ENCODE peak calls at places on chromosomes 4 and X, in eight cellular contexts. E, V, C, M, B, Y, L and J are unnamed samples.

GRCh38 chrX:22399793-22400192 is 127.1 kb downstream of the CBLL2 start:
- DNase-seq in L (no peak), V (peak), Y (no peak), E (no peak), M (no peak), B (no peak), C (no peak), J (no peak)

GRCh38 chrX:55486736-55487135 is 2.9 kb downstream of the USP51 start:
- DNase-seq in M (no peak), Y (peak), C (no peak), L (no peak), V (no peak), B (no peak), E (peak), J (no peak)

GRCh38 chr4:71441186-71442169 is 102.7 kb downstream of the SLC4A4 start:
- DNase-seq in E (no peak), B (no peak), L (no peak), Y (no peak), M (no peak), C (no peak), V (peak), J (no peak)

GRCh38 chrX:130704053-130705038 is 198.7 kb downstream of the ENOX2 start:
- DNase-seq in E (no peak), B (no peak), Y (no peak), V (peak), L (no peak), M (no peak), C (no peak), J (no peak)

GRCh38 chr4:142846729-142847606 is 867 bp upstream of the INPP4B start:
- DNase-seq in M (no peak), C (peak), L (no peak), B (peak), Y (peak), V (peak), E (peak), J (peak)

GRCh38 chrX:139203681-139204575 is 326.6 kb upstream of the F9 start:
- DNase-seq in B (no peak), L (no peak), C (peak), M (no peak), V (no peak), Y (peak), E (no peak), J (peak)

GRCh38 chr4:41022116-41022515 is 192.2 kb downstream of the APBB2 start:
- DNase-seq in C (no peak), Y (no peak), L (no peak), B (no peak), E (no peak), M (no peak), V (peak), J (no peak)

GRCh38 chr4:186392017-186392416 is 126.0 kb downstream of the F11 start:
- DNase-seq in B (no peak), C (no peak), V (no peak), L (no peak), E (no peak), M (no peak), Y (no peak), J (no peak)

GRCh38 chr4:119113033-119113655 is 22.5 kb upstream of the MYOZ2 start:
- DNase-seq in B (no peak), E (no peak), M (peak), Y (no peak), C (no peak), V (peak), L (no peak), J (no peak)

GRCh38 chr4:181687116-181687515 is 556.1 kb upstream of the TENM3 start:
- DNase-seq in V (peak), B (no peak), L (no peak), Y (no peak), E (no peak), C (no peak), M (no peak), J (no peak)

GRCh38 chr4:185108669-185109068 is 34.4 kb upstream of the SLC25A4 start:
- DNase-seq in E (no peak), V (no peak), L (peak), M (no peak), C (no peak), B (no peak), Y (no peak), J (no peak)

GRCh38 chr4:40335508-40335860 is 351 bp downstream of the CHRNA9 start:
- DNase-seq in E (no peak), B (no peak), C (no peak), M (no peak), V (no peak), L (no peak), Y (no peak), J (no peak)

GRCh38 chrX:83759872-83760271 is 101.1 kb upstream of the CYLC1 start:
- DNase-seq in M (no peak), B (no peak), V (no peak), Y (peak), C (peak), E (no peak), L (no peak), J (peak)

GRCh38 chr4:54659213-54660144 is 1.7 kb downstream of the KIT start:
- DNase-seq in V (peak), E (no peak), C (peak), L (no peak), Y (peak), B (no peak), M (no peak), J (peak)

GRCh38 chr4:136687118-136687517 is 845.2 kb downstream of the PCDH18 start:
- DNase-seq in C (no peak), B (no peak), L (no peak), Y (no peak), V (no peak), M (no peak), E (no peak), J (peak)

GRCh38 chr4:79209822-79210635 is 115.8 kb downstream of the NAA11 start:
- DNase-seq in C (no peak), E (no peak), L (no peak), M (peak), V (no peak), B (no peak), Y (no peak), J (no peak)

GRCh38 chr4:153212755-153213154 is 8.5 kb downstream of the TRIM2 start:
- DNase-seq in M (no peak), Y (no peak), E (no peak), V (no peak), B (no peak), L (no peak), C (no peak), J (no peak)

GRCh38 chrX:20743054-20743453 is 476.3 kb upstream of the RPS6KA3 start:
- DNase-seq in M (no peak), B (no peak), L (no peak), C (no peak), Y (peak), E (no peak), V (no peak), J (peak)

GRCh38 chr4:182306792-182307507 is 63.7 kb downstream of the TENM3 start:
- DNase-seq in L (no peak), V (peak), C (no peak), B (no peak), E (no peak), Y (no peak), M (no peak), J (peak)

GRCh38 chrX:150898343-150899190 is at the start of gene CD99L2:
- DNase-seq in B (peak), Y (peak), E (peak), L (peak), M (no peak), V (peak), C (peak), J (peak)

GRCh38 chrX:114077773-114078172 is 506.1 kb upstream of the HTR2C start:
- DNase-seq in C (no peak), L (no peak), M (no peak), V (no peak), E (no peak), Y (no peak), B (no peak), J (no peak)

GRCh38 chr4:18882468-18882867 is 860.9 kb upstream of the LCORL start:
- DNase-seq in C (peak), B (no peak), Y (no peak), L (no peak), E (no peak), V (peak), M (no peak), J (no peak)

GRCh38 chr4:1053080-1053661 is 41.7 kb downstream of the FGFRL1 start:
- DNase-seq in L (no peak), C (no peak), Y (no peak), E (no peak), V (no peak), M (no peak), B (no peak), J (no peak)

GRCh38 chr4:7333024-7333780 is 101.5 kb downstream of the PSAPL1 start:
- DNase-seq in Y (no peak), B (no peak), C (no peak), M (no peak), E (no peak), V (no peak), L (no peak), J (no peak)

GRCh38 chrX:2846992-2847391 is 18.3 kb downstream of the GYG2 start:
- DNase-seq in L (no peak), Y (no peak), B (no peak), M (no peak), E (no peak), C (no peak), V (no peak), J (no peak)

GRCh38 chrX:10213716-10214115 is 56.9 kb downstream of the CLCN4 start:
- DNase-seq in L (no peak), Y (no peak), V (no peak), E (no peak), M (no peak), C (no peak), B (no peak), J (no peak)

GRCh38 chr4:126004936-126005335 is 690.2 kb downstream of the FAT4 start:
- DNase-seq in V (peak), E (no peak), C (peak), Y (no peak), L (no peak), B (no peak), M (no peak), J (no peak)